ENCODE peak calls at places on chromosomes 6 and 20, in eight cellular contexts. P, Q, G, K, I, C, N and W are unnamed samples.

GRCh38 chr20:49339123-49339522 is 61.3 kb upstream of the ZNFX1 start:
- DNase-seq in P (no peak), Q (no peak), G (no peak), K (no peak), I (no peak), C (no peak), N (no peak), W (no peak)

GRCh38 chr6:156933201-156934053 is 156.2 kb downstream of the ARID1B start:
- DNase-seq in P (no peak), Q (no peak), G (no peak), K (no peak), I (no peak), C (no peak), N (peak), W (peak)

GRCh38 chr6:111449129-111449528 is 33.9 kb downstream of the REV3L start:
- DNase-seq in P (no peak), Q (no peak), G (no peak), K (no peak), I (no peak), C (no peak), N (no peak), W (no peak)

GRCh38 chr20:7637184-7637583 is 303.1 kb downstream of the HAO1 start:
- DNase-seq in P (no peak), Q (no peak), G (no peak), K (no peak), I (no peak), C (no peak), N (no peak), W (peak)

GRCh38 chr6:6968357-6968730 is 139.4 kb upstream of the RREB1 start:
- DNase-seq in P (no peak), Q (no peak), G (no peak), K (no peak), I (no peak), C (no peak), N (no peak), W (no peak)

GRCh38 chr6:6713660-6714446 is 125.3 kb downstream of the LY86 start:
- DNase-seq in P (no peak), Q (no peak), G (no peak), K (no peak), I (no peak), C (peak), N (no peak), W (no peak)

GRCh38 chr6:81987293-81987692 is 234.8 kb upstream of the TENT5A start:
- DNase-seq in P (no peak), Q (no peak), G (no peak), K (no peak), I (no peak), C (no peak), N (no peak), W (no peak)

GRCh38 chr6:38138374-38138773 is 318.8 kb downstream of the ZFAND3 start:
- DNase-seq in P (no peak), Q (no peak), G (no peak), K (no peak), I (no peak), C (no peak), N (no peak), W (no peak)

GRCh38 chr20:53162251-53162835 is 190.2 kb downstream of the TSHZ2 start:
- DNase-seq in P (no peak), Q (no peak), G (no peak), K (no peak), I (no peak), C (peak), N (no peak), W (peak)

GRCh38 chr6:169454204-169454871 is 200.7 kb upstream of the THBS2 start:
- DNase-seq in P (no peak), Q (no peak), G (no peak), K (no peak), I (no peak), C (peak), N (no peak), W (no peak)

GRCh38 chr6:33904050-33904827 is 100.4 kb upstream of the MLN start:
- DNase-seq in P (no peak), Q (peak), G (peak), K (no peak), I (peak), C (no peak), N (no peak), W (peak)

GRCh38 chr20:32474967-32475819 is 109.9 kb downstream of the NOL4L start:
- DNase-seq in P (peak), Q (no peak), G (peak), K (peak), I (no peak), C (peak), N (no peak), W (no peak)

GRCh38 chr6:122803056-122803695 is 14.1 kb downstream of the SMPDL3A start:
- DNase-seq in P (no peak), Q (no peak), G (no peak), K (no peak), I (no peak), C (no peak), N (no peak), W (no peak)